ENCODE peak calls at places on chromosome 18, in four cellular contexts. A is K562, S is GM12878, K is HepG2. J is an unnamed sample.

GRCh38 chr18:45361148-45361851 is 254.0 kb upstream of the SLC14A2 start:
- DNase-seq in A (no peak), S (no peak), K (no peak), J (no peak)

GRCh38 chr18:79478484-79479113 is 82.9 kb downstream of the NFATC1 start:
- DNase-seq in A (no peak), S (no peak), K (no peak), J (no peak)

GRCh38 chr18:32439802-32440201 is 30.9 kb downstream of the GAREM1 start:
- DNase-seq in A (no peak), S (no peak), K (no peak), J (peak; percentile 7)

GRCh38 chr18:57910817-57911216 is 107.7 kb upstream of the ATP8B1 start:
- DNase-seq in A (peak; percentile 47), S (no peak), K (no peak), J (no peak)

GRCh38 chr18:45678850-45679249 is 45.1 kb upstream of the SLC14A1 start:
- DNase-seq in A (no peak), S (no peak), K (no peak), J (no peak)

GRCh38 chr18:49811151-49811938 is 2.0 kb downstream of the ACAA2 start:
- DNase-seq in A (no peak), S (no peak), K (no peak), J (no peak)

GRCh38 chr18:28115149-28115550 is 61.8 kb downstream of the CDH2 start:
- DNase-seq in A (no peak), S (no peak), K (peak; percentile 43), J (peak; percentile 65)

GRCh38 chr18:58247363-58247834 is 203.4 kb downstream of the NEDD4L start:
- DNase-seq in A (no peak), S (no peak), K (no peak), J (no peak)

GRCh38 chr18:13582283-13582682 is 144.1 kb downstream of the FAM210A start:
- DNase-seq in A (no peak), S (no peak), K (no peak), J (no peak)

GRCh38 chr18:79779700-79780190 is 18.0 kb upstream of the KCNG2 start:
- DNase-seq in A (no peak), S (no peak), K (no peak), J (no peak)

GRCh38 chr18:47594621-47595086 is 335.8 kb downstream of the SMAD2 start:
- DNase-seq in A (no peak), S (no peak), K (no peak), J (no peak)

GRCh38 chr18:59054892-59055291 is 84.8 kb upstream of the SEC11C start:
- DNase-seq in A (no peak), S (no peak), K (no peak), J (no peak)

GRCh38 chr18:11052800-11053199 is 96.6 kb downstream of the PIEZO2 start:
- DNase-seq in A (no peak), S (no peak), K (no peak), J (no peak)

GRCh38 chr18:9627642-9628041 is 13.3 kb upstream of the PPP4R1 start:
- DNase-seq in A (no peak), S (no peak), K (no peak), J (no peak)

GRCh38 chr18:4204151-4204720 is 250.9 kb downstream of the DLGAP1 start:
- DNase-seq in A (no peak), S (no peak), K (no peak), J (no peak)

GRCh38 chr18:48934708-48935432 is 15.9 kb downstream of the SMAD7 start:
- DNase-seq in A (no peak), S (peak; percentile 71), K (no peak), J (no peak)

GRCh38 chr18:79949571-79950439 is 1.6 kb downstream of the SLC66A2 start:
- DNase-seq in A (no peak), S (no peak), K (no peak), J (no peak)

GRCh38 chr18:48994044-48994651 is 43.4 kb upstream of the SMAD7 start:
- DNase-seq in A (no peak), S (no peak), K (peak; percentile 48), J (peak; percentile 58)

GRCh38 chr18:72174972-72175649 is 369.0 kb downstream of the CBLN2 start:
- DNase-seq in A (no peak), S (no peak), K (no peak), J (no peak)

GRCh38 chr18:49725809-49726514 is 87.4 kb downstream of the ACAA2 start:
- DNase-seq in A (peak; percentile 20), S (no peak), K (peak; percentile 13), J (peak; percentile 18)

GRCh38 chr18:67776929-67777328 is 260.4 kb upstream of the DSEL start:
- DNase-seq in A (no peak), S (no peak), K (no peak), J (no peak)

GRCh38 chr18:31573047-31573446 is 18.6 kb upstream of the TTR start:
- DNase-seq in A (no peak), S (no peak), K (no peak), J (no peak)

GRCh38 chr18:56565596-56566355 is 72.6 kb downstream of the TXNL1 start:
- DNase-seq in A (no peak), S (no peak), K (peak; percentile 47), J (no peak)
- H3K27ac ChIP-seq in A (no peak overlapping the region), S (no peak overlapping the region), K (peak overlapping the region; percentile 42), J (no peak overlapping the region)

DNA sequence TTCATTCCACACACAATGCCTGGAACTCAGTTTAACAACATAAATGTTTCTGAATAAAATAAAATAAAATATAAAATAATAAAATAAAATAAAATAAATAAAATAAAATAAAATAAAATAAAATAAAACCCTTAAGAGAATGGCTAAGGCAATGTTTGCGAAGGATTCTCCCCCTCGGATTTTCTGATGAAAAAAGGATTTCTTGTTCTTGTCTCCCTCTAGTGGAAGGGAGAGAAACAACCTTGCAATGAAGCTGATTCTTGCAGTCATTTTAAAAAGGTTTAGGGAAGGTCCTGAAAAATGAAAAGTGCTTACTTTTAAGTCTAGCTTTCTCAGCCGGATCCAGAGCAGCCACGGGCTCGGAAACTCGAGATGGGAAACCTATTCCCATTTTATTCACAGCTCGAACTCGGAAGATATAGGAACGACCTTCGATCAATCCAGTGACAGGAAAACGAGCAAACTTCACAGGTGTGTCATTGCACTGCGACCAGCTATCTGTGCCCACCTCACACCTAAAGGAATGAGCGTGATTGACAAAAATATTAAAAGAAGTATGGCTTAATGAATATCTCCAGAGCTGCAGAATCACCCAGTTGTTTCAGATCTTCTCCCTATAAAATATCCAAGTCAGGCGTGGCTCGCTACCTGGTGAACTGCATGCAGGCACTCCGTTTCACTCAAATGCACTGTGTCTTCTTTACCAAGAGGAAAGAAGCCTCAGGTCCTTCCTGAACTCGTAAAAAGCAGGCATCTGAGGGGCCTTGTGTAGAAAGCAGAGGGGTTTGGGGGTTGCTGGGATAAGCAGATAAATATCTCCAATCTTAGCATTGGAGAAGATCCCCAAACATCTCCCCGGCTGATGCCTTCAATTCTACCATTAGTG is 68.1 kb downstream of the MYOM1 start:
- DNase-seq in A (peak; percentile 65), S (no peak), K (peak; percentile 36), J (peak; percentile 30)
- TF ChIP-seq POLR2AphosphoS2 in A (no peak), S (no peak), K (no peak), J (no peak)

DNA sequence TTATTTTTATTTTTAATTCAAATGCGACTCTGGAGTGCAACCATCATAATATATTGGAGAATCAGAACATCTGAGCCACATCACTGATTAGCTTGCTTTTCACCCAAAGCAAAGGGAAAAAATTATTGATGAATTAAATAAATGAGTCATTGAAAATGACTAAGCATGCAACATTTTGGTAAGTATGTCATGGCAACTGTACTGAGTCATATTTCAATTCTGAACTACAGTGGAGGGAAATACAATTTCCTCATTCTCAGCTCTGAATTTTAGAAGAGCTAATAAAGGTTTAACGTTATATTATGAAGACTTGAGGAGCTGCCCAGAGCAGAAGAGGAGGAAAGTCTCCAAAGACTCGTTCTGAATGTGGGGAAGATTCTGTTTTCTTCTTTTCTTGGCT is 89.6 kb upstream of the CCDC68 start:
- DNase-seq in A (no peak), S (no peak), K (no peak), J (peak; percentile 17)
- H3K27ac ChIP-seq in A (no peak overlapping the region), S (no peak overlapping the region), K (no peak overlapping the region), J (no peak overlapping the region)

DNA sequence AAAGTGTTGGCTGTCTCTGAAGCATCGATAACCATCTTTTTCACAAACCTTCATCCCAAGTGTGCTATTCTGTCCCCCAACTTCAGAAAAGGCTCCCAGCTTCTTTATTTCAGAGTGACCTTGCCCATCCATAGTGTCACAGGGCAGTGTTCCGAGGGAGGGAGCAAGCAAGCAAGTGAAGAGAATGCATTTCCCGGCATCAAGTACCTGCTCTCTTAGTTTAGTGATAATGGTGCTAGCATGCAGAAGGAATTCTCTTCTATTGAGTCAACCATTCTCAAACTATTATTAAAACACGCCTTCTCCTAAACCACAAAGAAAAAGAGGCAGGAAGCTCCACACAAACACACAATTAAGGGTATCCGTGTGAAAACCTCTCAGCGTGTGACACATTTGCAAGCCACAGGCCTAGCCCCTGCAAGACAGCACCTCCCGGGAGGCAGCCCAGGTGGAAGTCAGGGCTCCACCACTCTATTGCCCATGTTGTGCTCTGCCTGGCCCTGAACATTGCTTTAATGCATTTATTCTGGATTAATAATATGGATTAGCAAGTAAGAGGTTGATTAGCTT is 504.9 kb downstream of the GALR1 start:
- DNase-seq in A (no peak), S (no peak), K (no peak), J (no peak)
- TF ChIP-seq POLR2AphosphoS2 in A (no peak), S (no peak), K (no peak), J (no peak)

DNA sequence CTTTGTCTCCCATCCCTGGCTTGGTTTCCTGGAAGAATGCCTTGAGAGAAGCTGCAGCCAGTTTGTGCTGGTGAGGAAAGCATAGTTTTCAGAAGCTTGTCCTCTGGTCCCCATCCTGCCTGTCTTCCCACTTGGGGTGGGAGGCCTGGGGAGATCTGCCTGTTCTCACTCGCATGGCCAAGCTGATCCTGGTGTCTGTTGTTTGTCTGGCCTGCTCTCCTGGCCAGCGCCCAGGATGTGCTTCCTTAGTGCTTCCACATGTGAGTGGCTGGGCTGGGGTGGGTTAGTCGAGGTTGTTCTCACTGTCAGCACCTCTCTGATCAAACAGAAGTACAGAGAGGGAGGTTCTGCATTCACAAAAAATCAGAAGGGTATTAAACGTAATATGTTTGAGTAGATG is 49.5 kb downstream of the PTPRM start:
- DNase-seq in A (no peak), S (no peak), K (no peak), J (no peak)
- H3K27ac ChIP-seq in A (no peak overlapping the region), S (no peak overlapping the region), K (no peak overlapping the region), J (peak overlapping the region; percentile 67)